ENCODE peak calls at places on chromosomes 4 and X, in four cellular contexts. I, Z, T and M are unnamed samples.

GRCh38 chr4:32987111-32987510 is 2266.9 kb downstream of the PCDH7 start:
- DNase-seq in T (no peak), I (no peak), Z (no peak), M (no peak)

GRCh38 chr4:56186808-56187523 is 200.3 kb downstream of the AASDH start:
- DNase-seq in Z (no peak), T (no peak), I (no peak), M (no peak)

GRCh38 chr4:164871673-164872072 is 5.3 kb upstream of the APELA start:
- DNase-seq in T (no peak), I (no peak), Z (no peak), M (no peak)

GRCh38 chrX:154398668-154399526 is 720 bp downstream of the RPL10 start:
- DNase-seq in T (peak; percentile 70), I (peak; percentile 61), Z (peak; percentile 67), M (no peak)

GRCh38 chr4:103098746-103099421 is 750 bp downstream of the BDH2 start:
- DNase-seq in Z (peak; percentile 21), I (no peak), T (no peak), M (no peak)

GRCh38 chrX:9315086-9315485 is 149.8 kb upstream of the TBL1X start:
- DNase-seq in Z (peak; percentile 20), T (no peak), I (no peak), M (no peak)

GRCh38 chr4:75658881-75659280 is 14.3 kb downstream of the G3BP2 start:
- DNase-seq in T (no peak), I (no peak), Z (peak; percentile 66), M (peak; percentile 3)

GRCh38 chrX:81259008-81259713 is 57.3 kb downstream of the SH3BGRL start:
- DNase-seq in I (no peak), T (no peak), Z (peak; percentile 67), M (no peak)

GRCh38 chr4:67939195-67939594 is 24.1 kb downstream of the TMPRSS11A start:
- DNase-seq in Z (no peak), I (no peak), T (no peak), M (no peak)

GRCh38 chrX:135425566-135425965 is 3.8 kb downstream of the SMIM10L2A start:
- DNase-seq in T (no peak), Z (peak; percentile 2), I (no peak), M (no peak)

GRCh38 chr4:157514711-157515110 is 294.2 kb downstream of the GRIA2 start:
- DNase-seq in Z (no peak), I (no peak), T (peak; percentile 7), M (no peak)

GRCh38 chr4:84379881-84380618 is 119.0 kb downstream of the NKX6-1 start:
- DNase-seq in I (no peak), T (no peak), Z (no peak), M (peak; percentile 4)

GRCh38 chr4:24768604-24769003 is 26.8 kb upstream of the SOD3 start:
- DNase-seq in Z (no peak), I (no peak), T (no peak), M (no peak)

GRCh38 chr4:89469930-89470375 is 162.4 kb upstream of the GPRIN3 start:
- DNase-seq in I (no peak), Z (peak; percentile 98), T (no peak), M (peak; percentile 25)

GRCh38 chrX:69357293-69357692 is 146.8 kb upstream of the NALF2 start:
- DNase-seq in I (no peak), T (no peak), Z (no peak), M (no peak)

GRCh38 chr4:26021417-26022345 is 107.7 kb downstream of the SMIM20 start:
- DNase-seq in T (no peak), Z (no peak), I (no peak), M (no peak)

GRCh38 chr4:183788308-183788707 is 116.8 kb upstream of the STOX2 start:
- DNase-seq in I (no peak), Z (no peak), T (no peak), M (no peak)

GRCh38 chrX:3320471-3321046 is 25.9 kb downstream of the MXRA5 start:
- DNase-seq in T (no peak), Z (peak; percentile 4), I (no peak), M (no peak)

GRCh38 chrX:139237141-139237540 is 293.4 kb upstream of the F9 start:
- DNase-seq in T (no peak), I (no peak), Z (no peak), M (no peak)

GRCh38 chrX:95995600-95995999 is 689.0 kb upstream of the DIAPH2 start:
- DNase-seq in T (no peak), Z (no peak), I (no peak), M (no peak)

GRCh38 chrX:38233891-38234807 is 13.5 kb upstream of the SRPX start:
- DNase-seq in I (no peak), Z (peak; percentile 73), T (no peak), M (no peak)

GRCh38 chrX:38175140-38175539 is 45.5 kb downstream of the SRPX start:
- DNase-seq in Z (peak; percentile 28), I (peak; percentile 34), T (peak; percentile 27), M (peak; percentile 64)

GRCh38 chrX:116384406-116384805 is 52.0 kb upstream of the SLC6A14 start:
- DNase-seq in I (no peak), Z (peak; percentile 0), T (no peak), M (peak; percentile 3)

GRCh38 chr4:81747242-81747930 is 275.7 kb upstream of the RASGEF1B start:
- DNase-seq in T (no peak), I (peak; percentile 69), Z (no peak), M (no peak)

GRCh38 chr4:16764622-16765021 is 133.8 kb downstream of the LDB2 start:
- DNase-seq in Z (peak; percentile 29), I (no peak), T (peak; percentile 9), M (peak; percentile 0)

GRCh38 chr4:121370729-121371325 is 10.0 kb downstream of the QRFPR start:
- DNase-seq in I (peak; percentile 19), Z (peak; percentile 33), T (peak; percentile 17), M (no peak)

GRCh38 chr4:25159837-25160713 is at the start of gene SEPSECS:
- DNase-seq in I (peak; percentile 91), T (peak; percentile 97), Z (peak; percentile 95), M (peak; percentile 65)

GRCh38 chrX:3728454-3728853 is 15.0 kb upstream of the PRKX start:
- DNase-seq in I (no peak), T (no peak), Z (peak; percentile 85), M (no peak)

GRCh38 chr4:181017038-181017437 is 1226.2 kb upstream of the TENM3 start:
- DNase-seq in Z (no peak), T (no peak), I (no peak), M (no peak)

GRCh38 chrX:124388562-124388961 is 42.2 kb downstream of the SH2D1A start:
- DNase-seq in T (peak; percentile 9), I (peak; percentile 42), Z (peak; percentile 49), M (peak; percentile 49)

GRCh38 chr4:83905952-83906351 is 370.0 kb downstream of the GPAT3 start:
- DNase-seq in T (peak; percentile 3), Z (no peak), I (no peak), M (no peak)

GRCh38 chrX:28884823-28885222 is 297.6 kb downstream of the IL1RAPL1 start:
- DNase-seq in Z (no peak), T (no peak), I (no peak), M (no peak)

GRCh38 chr4:185421366-185422124 is 4.2 kb downstream of the UFSP2 start:
- DNase-seq in I (no peak), Z (peak; percentile 68), T (no peak), M (no peak)

GRCh38 chr4:8771666-8772065 is 100.0 kb downstream of the HMX1 start:
- DNase-seq in T (no peak), I (no peak), Z (no peak), M (no peak)

GRCh38 chr4:20612313-20612712 is 87.9 kb upstream of the PACRGL start:
- DNase-seq in I (no peak), T (no peak), Z (peak; percentile 67), M (no peak)

GRCh38 chrX:17375631-17376380 is 806 bp downstream of the NHS start:
- DNase-seq in Z (peak; percentile 22), T (no peak), I (no peak), M (peak; percentile 10)

GRCh38 chr4:156695163-156695562 is 276.4 kb downstream of the PDGFC start:
- DNase-seq in I (no peak), T (no peak), Z (no peak), M (no peak)

GRCh38 chr4:38664704-38665401 is 854 bp downstream of the KLF3 start:
- DNase-seq in I (peak; percentile 68), Z (peak; percentile 56), T (peak; percentile 52), M (no peak)

GRCh38 chr4:147160908-147161513 is 215.3 kb upstream of the TTC29 start:
- DNase-seq in I (peak; percentile 53), Z (peak; percentile 71), T (peak; percentile 24), M (peak; percentile 51)

GRCh38 chr4:78337216-78337615 is 214.4 kb upstream of the ANXA3 start:
- DNase-seq in Z (no peak), T (no peak), I (no peak), M (no peak)
- TF ChIP-seq MAZ in Z (no peak), T (no peak), I (no peak), M (no peak)

GRCh38 chr4:145812902-145813301 is 125.7 kb downstream of the ZNF827 start:
- DNase-seq in T (peak; percentile 7), I (no peak), Z (no peak), M (peak; percentile 73)
- H3K4me3 ChIP-seq in T (no peak overlapping the region), I (no peak overlapping the region), Z (no peak overlapping the region), M (no peak overlapping the region)

GRCh38 chr4:39976141-39976944 is 1.4 kb downstream of the PDS5A start:
- DNase-seq in I (peak; percentile 73), Z (peak; percentile 82), T (peak; percentile 74), M (peak; percentile 82)

GRCh38 chr4:39975488-39976089 is 2.1 kb downstream of the PDS5A start:
- DNase-seq in I (no peak), Z (peak; percentile 86), T (no peak), M (no peak)

GRCh38 chr4:39970559-39971270 is 7.0 kb downstream of the PDS5A start:
- DNase-seq in T (peak; percentile 48), Z (no peak), I (peak; percentile 18), M (no peak)
- TF ChIP-seq CEBPB in T (no peak), Z (no peak), I (no peak), M (no peak)

GRCh38 chr4:66014146-66014765 is 344.0 kb upstream of the EPHA5 start:
- DNase-seq in Z (no peak), I (no peak), T (peak; percentile 16), M (no peak)

GRCh38 chr4:66017671-66018070 is 347.4 kb upstream of the EPHA5 start:
- DNase-seq in I (no peak), Z (no peak), T (no peak), M (no peak)

DNA sequence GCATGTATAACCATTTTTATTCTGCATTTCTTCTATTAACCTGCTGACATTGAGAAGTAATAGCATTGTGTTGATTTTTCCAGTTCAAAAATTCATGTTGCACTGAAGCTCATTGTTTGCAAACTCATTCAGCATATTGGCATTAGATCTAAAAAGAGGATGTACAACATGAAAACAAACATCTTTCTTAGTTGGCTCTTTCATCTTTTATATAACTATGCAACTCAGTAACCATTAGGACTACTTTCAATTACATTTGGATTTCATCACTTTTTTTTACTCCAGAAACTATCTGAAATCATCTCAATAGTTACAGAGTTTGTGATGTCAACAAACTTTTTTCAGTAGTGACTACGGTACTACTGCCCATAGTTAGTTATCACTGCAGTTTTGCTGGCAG is 346.0 kb upstream of the EPHA5 start:
- DNase-seq in T (peak; percentile 64), Z (no peak), I (no peak), M (no peak)
- TF ChIP-seq MAZ in T (no peak), Z (no peak), I (no peak), M (no peak)